ENCODE peak calls at places on chromosomes 5 and 9, in six cellular contexts. N is pancreas, V is foreskin fibroblast, X is brain microvascular endothelial cell, Q is cardiac muscle cell, I is astrocyte of the spinal cord. P is an unnamed sample.

GRCh38 chr9:136693490-136694162 is 6.4 kb upstream of the AGPAT2 start:
- DNase-seq in X (no peak), V (no peak), N (peak; percentile 91), I (peak; percentile 16), Q (no peak), P (no peak)

GRCh38 chr9:73053543-73053942 is 98.1 kb upstream of the ANXA1 start:
- DNase-seq in V (no peak), X (no peak), N (no peak), Q (no peak), I (no peak), P (no peak)

GRCh38 chr9:13244190-13244589 is 35.3 kb downstream of the MPDZ start:
- DNase-seq in N (no peak), X (no peak), I (no peak), V (no peak), Q (no peak), P (no peak)

GRCh38 chr9:135216666-135217431 is 129.4 kb downstream of the OLFM1 start:
- DNase-seq in X (no peak), Q (peak; percentile 49), N (peak; percentile 56), I (no peak), V (no peak), P (no peak)

GRCh38 chr5:51997908-51998307 is 614.7 kb downstream of the ISL1 start:
- DNase-seq in Q (no peak), I (no peak), X (no peak), V (no peak), N (no peak), P (no peak)

GRCh38 chr5:136066705-136067271 is 38.0 kb downstream of the TGFBI start:
- DNase-seq in I (no peak), Q (no peak), X (peak; percentile 27), N (peak; percentile 21), V (peak; percentile 35), P (peak; percentile 83)

GRCh38 chr9:129703667-129704355 is 38.4 kb downstream of the PRRX2 start:
- DNase-seq in N (no peak), X (no peak), Q (no peak), V (no peak), I (no peak), P (peak; percentile 81)

GRCh38 chr5:1111727-1112289 is at the start of gene SLC12A7:
- DNase-seq in V (no peak), X (no peak), Q (peak; percentile 79), N (peak; percentile 78), I (no peak), P (no peak)

GRCh38 chr9:135088348-135088978 is 995 bp downstream of the OLFM1 start:
- DNase-seq in X (no peak), Q (no peak), V (no peak), N (no peak), I (no peak), P (no peak)

GRCh38 chr9:89878003-89878411 is 273.2 kb downstream of the GADD45G start:
- DNase-seq in I (no peak), N (no peak), X (no peak), Q (no peak), V (no peak), P (no peak)

GRCh38 chr9:37421914-37422288 is 595 bp upstream of the GRHPR start:
- DNase-seq in Q (no peak), X (no peak), N (no peak), V (no peak), I (no peak), P (no peak)

GRCh38 chr5:180090098-180090768 is 18.7 kb upstream of the RNF130 start:
- DNase-seq in I (peak; percentile 56), V (peak; percentile 58), X (peak; percentile 56), Q (peak; percentile 91), N (peak; percentile 73), P (peak; percentile 61)

GRCh38 chr5:17304282-17304681 is 86.9 kb downstream of the BASP1 start:
- DNase-seq in X (peak; percentile 71), I (no peak), Q (no peak), V (no peak), N (no peak), P (no peak)

GRCh38 chr5:52798952-52799351 is 11.2 kb downstream of the ITGA1 start:
- DNase-seq in N (no peak), Q (no peak), X (no peak), I (no peak), V (no peak), P (peak; percentile 38)

GRCh38 chr9:126723807-126724172 is 81.0 kb upstream of the ZBTB43 start:
- DNase-seq in X (peak; percentile 22), V (no peak), Q (no peak), N (no peak), I (no peak), P (no peak)

GRCh38 chr5:180594311-180595045 is 3.2 kb upstream of the SCGB3A1 start:
- DNase-seq in X (no peak), I (no peak), V (no peak), Q (no peak), N (no peak), P (no peak)

DNA sequence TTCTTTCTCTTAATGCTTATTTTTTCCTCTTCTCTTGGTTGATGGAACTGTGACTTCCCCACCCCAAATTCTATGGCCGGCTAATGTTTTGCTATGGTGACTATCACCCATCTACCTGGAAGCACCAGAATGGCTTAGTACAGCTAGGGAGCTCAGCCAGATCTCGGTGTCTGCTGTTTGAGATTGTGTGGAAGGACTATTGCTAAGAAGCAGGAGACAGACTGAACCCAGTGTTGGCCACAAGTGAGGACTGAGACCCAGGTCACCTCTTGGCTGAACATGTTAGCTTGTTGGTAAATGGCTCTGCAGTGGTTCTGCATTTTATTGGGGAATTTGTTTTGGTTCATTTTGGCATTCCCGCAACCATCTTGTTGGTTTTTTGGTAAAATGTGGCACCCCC is 2.7 kb downstream of the PRRC2B start:
- DNase-seq in N (no peak), Q (no peak), X (no peak), I (no peak), V (no peak), P (no peak)
- H3K4me3 ChIP-seq in N (peak overlapping the region; percentile 66), Q (peak overlapping the region; percentile 1), X (peak overlapping the region; percentile 29), I (peak overlapping the region; percentile 30), V (peak overlapping the region; percentile 32), P (peak overlapping the region; percentile 42)

GRCh38 chr5:60699549-60700346 is at the start of gene DEPDC1B:
- DNase-seq in V (peak; percentile 91), I (peak; percentile 91), X (peak; percentile 87), Q (peak; percentile 92), N (peak; percentile 84), P (peak; percentile 85)
- TF ChIP-seq CTCF in V (no peak), I (peak; percentile 58), X (peak; percentile 62), Q (peak; percentile 48), N (no peak), P (peak; percentile 52)

GRCh38 chr5:140718266-140718592 is 18.0 kb downstream of the ZMAT2 start:
- DNase-seq in N (no peak), Q (no peak), I (no peak), X (no peak), V (no peak), P (no peak)
- H3K4me3 ChIP-seq in N (peak overlapping the region; percentile 14), Q (no peak overlapping the region), I (peak overlapping the region; percentile 8), X (peak overlapping the region; percentile 44), V (no peak overlapping the region), P (no peak overlapping the region)

GRCh38 chr9:69542942-69543704 is 129.0 kb downstream of the APBA1 start:
- DNase-seq in N (no peak), X (no peak), I (peak; percentile 23), V (no peak), Q (peak; percentile 39), P (no peak)

GRCh38 chr9:69549310-69550202 is 122.6 kb downstream of the APBA1 start:
- DNase-seq in I (peak; percentile 57), V (peak; percentile 30), N (no peak), X (peak; percentile 29), Q (peak; percentile 75), P (peak; percentile 56)

GRCh38 chr9:69542048-69542447 is 130.1 kb downstream of the APBA1 start:
- DNase-seq in N (no peak), I (no peak), Q (no peak), X (no peak), V (no peak), P (no peak)

GRCh38 chr9:69548676-69549075 is 123.5 kb downstream of the APBA1 start:
- DNase-seq in X (no peak), Q (no peak), I (no peak), N (no peak), V (no peak), P (no peak)

GRCh38 chr9:69546265-69546664 is 125.9 kb downstream of the APBA1 start:
- DNase-seq in V (no peak), N (no peak), X (no peak), Q (peak; percentile 74), I (peak; percentile 27), P (peak; percentile 16)
- TF ChIP-seq CTCF in V (peak; percentile 55), N (no peak), X (peak; percentile 73), Q (peak; percentile 36), I (peak; percentile 62), P (peak; percentile 43)

GRCh38 chr9:74804018-74804385 is 83.7 kb downstream of the TRPM6 start:
- DNase-seq in Q (no peak), I (peak; percentile 12), X (no peak), N (no peak), V (no peak), P (no peak)
- H3K4me3 ChIP-seq in Q (no peak overlapping the region), I (no peak overlapping the region), X (no peak overlapping the region), N (no peak overlapping the region), V (no peak overlapping the region), P (no peak overlapping the region)

GRCh38 chr5:36696059-36696673 is 89.8 kb downstream of the SLC1A3 start:
- DNase-seq in I (peak; percentile 70), Q (peak; percentile 77), X (peak; percentile 61), N (peak; percentile 67), V (peak; percentile 46), P (peak; percentile 61)
- TF ChIP-seq CTCF in I (peak; percentile 86), Q (peak; percentile 84), X (peak; percentile 92), N (peak; percentile 57), V (peak; percentile 82), P (peak; percentile 87)

P was measured in AG10803.